ENCODE peak calls at places on chromosomes 1 and 21, in seven cellular contexts. One of them, this sample, is unnamed.

GRCh38 chr1:10733967-10734366 is 62.5 kb downstream of the CASZ1 start:
- DNase-seq in sigmoid colon: no peak
- DNase-seq in cardiac muscle cell: no peak
- DNase-seq in A549: no peak
- DNase-seq in astrocyte: no peak
- DNase-seq in esophagus muscularis mucosa: no peak
- DNase-seq in GM23338: no peak
- DNase-seq in this sample: no peak

GRCh38 chr1:47578862-47579419 is 141.1 kb downstream of the FOXD2 start:
- DNase-seq in sigmoid colon: no peak
- DNase-seq in GM23338: no peak
- DNase-seq in astrocyte: no peak
- DNase-seq in cardiac muscle cell: peak; percentile 21
- DNase-seq in A549: no peak
- DNase-seq in esophagus muscularis mucosa: no peak
- DNase-seq in this sample: no peak

GRCh38 chr1:153670257-153670858 is 435 bp downstream of the ILF2 start:
- DNase-seq in GM23338: no peak
- DNase-seq in astrocyte: no peak
- DNase-seq in A549: no peak
- DNase-seq in esophagus muscularis mucosa: no peak
- DNase-seq in sigmoid colon: no peak
- DNase-seq in cardiac muscle cell: no peak
- DNase-seq in this sample: peak; percentile 56

GRCh38 chr1:32334864-32335618 is 992 bp downstream of the MARCKSL1 start:
- DNase-seq in GM23338: peak; percentile 55
- DNase-seq in astrocyte: no peak
- DNase-seq in A549: peak; percentile 26
- DNase-seq in cardiac muscle cell: peak; percentile 60
- DNase-seq in sigmoid colon: peak; percentile 77
- DNase-seq in esophagus muscularis mucosa: no peak
- DNase-seq in this sample: peak; percentile 82

GRCh38 chr1:100703716-100704115 is 15.8 kb upstream of the VCAM1 start:
- DNase-seq in sigmoid colon: no peak
- DNase-seq in cardiac muscle cell: peak; percentile 43
- DNase-seq in GM23338: no peak
- DNase-seq in astrocyte: peak; percentile 69
- DNase-seq in esophagus muscularis mucosa: no peak
- DNase-seq in A549: no peak
- DNase-seq in this sample: no peak

GRCh38 chr1:237324226-237324625 is 282.2 kb downstream of the RYR2 start:
- DNase-seq in GM23338: no peak
- DNase-seq in astrocyte: no peak
- DNase-seq in esophagus muscularis mucosa: no peak
- DNase-seq in sigmoid colon: no peak
- DNase-seq in A549: no peak
- DNase-seq in cardiac muscle cell: no peak
- DNase-seq in this sample: no peak

GRCh38 chr1:235015291-235015990 is 113.2 kb downstream of the TOMM20 start:
- DNase-seq in GM23338: no peak
- DNase-seq in esophagus muscularis mucosa: no peak
- DNase-seq in cardiac muscle cell: no peak
- DNase-seq in A549: no peak
- DNase-seq in astrocyte: no peak
- DNase-seq in sigmoid colon: no peak
- DNase-seq in this sample: no peak

GRCh38 chr1:55520861-55521260 is 305.7 kb upstream of the USP24 start:
- DNase-seq in astrocyte: no peak
- DNase-seq in A549: no peak
- DNase-seq in cardiac muscle cell: no peak
- DNase-seq in sigmoid colon: no peak
- DNase-seq in esophagus muscularis mucosa: no peak
- DNase-seq in GM23338: no peak
- DNase-seq in this sample: no peak

GRCh38 chr1:19646366-19646765 is 2.3 kb downstream of the NBL1 start:
- DNase-seq in A549: peak; percentile 31
- DNase-seq in sigmoid colon: no peak
- DNase-seq in astrocyte: no peak
- DNase-seq in esophagus muscularis mucosa: no peak
- DNase-seq in cardiac muscle cell: no peak
- DNase-seq in GM23338: no peak
- DNase-seq in this sample: peak; percentile 54

GRCh38 chr1:186620951-186621350 is 59.3 kb downstream of the PTGS2 start:
- DNase-seq in astrocyte: peak; percentile 98
- DNase-seq in esophagus muscularis mucosa: no peak
- DNase-seq in A549: no peak
- DNase-seq in sigmoid colon: no peak
- DNase-seq in GM23338: no peak
- DNase-seq in cardiac muscle cell: peak; percentile 94
- DNase-seq in this sample: no peak

GRCh38 chr1:206679738-206680211 is 4.9 kb upstream of the MAPKAPK2 start:
- DNase-seq in esophagus muscularis mucosa: no peak
- DNase-seq in A549: no peak
- DNase-seq in cardiac muscle cell: no peak
- DNase-seq in sigmoid colon: peak; percentile 42
- DNase-seq in astrocyte: no peak
- DNase-seq in GM23338: no peak
- DNase-seq in this sample: peak; percentile 93

GRCh38 chr1:204106825-204107224 is 33.9 kb downstream of the SOX13 start:
- DNase-seq in cardiac muscle cell: no peak
- DNase-seq in A549: no peak
- DNase-seq in sigmoid colon: no peak
- DNase-seq in GM23338: no peak
- DNase-seq in astrocyte: no peak
- DNase-seq in esophagus muscularis mucosa: no peak
- DNase-seq in this sample: no peak

GRCh38 chr1:23198373-23198772 is 18.9 kb downstream of the HTR1D start:
- DNase-seq in cardiac muscle cell: peak; percentile 89
- DNase-seq in GM23338: no peak
- DNase-seq in A549: peak; percentile 84
- DNase-seq in esophagus muscularis mucosa: no peak
- DNase-seq in astrocyte: peak; percentile 95
- DNase-seq in sigmoid colon: no peak
- DNase-seq in this sample: no peak

GRCh38 chr1:246035060-246035531 is 472.0 kb downstream of the SMYD3 start:
- DNase-seq in GM23338: no peak
- DNase-seq in A549: no peak
- DNase-seq in esophagus muscularis mucosa: no peak
- DNase-seq in sigmoid colon: no peak
- DNase-seq in astrocyte: no peak
- DNase-seq in cardiac muscle cell: no peak
- DNase-seq in this sample: no peak

GRCh38 chr1:8026976-8027747 is 1.1 kb upstream of the ERRFI1 start:
- DNase-seq in GM23338: peak; percentile 55
- DNase-seq in sigmoid colon: peak; percentile 79
- DNase-seq in esophagus muscularis mucosa: no peak
- DNase-seq in cardiac muscle cell: peak; percentile 78
- DNase-seq in astrocyte: no peak
- DNase-seq in A549: peak; percentile 94
- DNase-seq in this sample: no peak

GRCh38 chr1:183942933-183943693 is 94.4 kb downstream of the COLGALT2 start:
- DNase-seq in sigmoid colon: peak; percentile 74
- DNase-seq in astrocyte: peak; percentile 100
- DNase-seq in esophagus muscularis mucosa: no peak
- DNase-seq in GM23338: no peak
- DNase-seq in cardiac muscle cell: peak; percentile 97
- DNase-seq in A549: peak; percentile 37
- DNase-seq in this sample: peak; percentile 44

GRCh38 chr21:17542371-17542992 is 29.6 kb downstream of the CXADR start:
- DNase-seq in GM23338: no peak
- DNase-seq in cardiac muscle cell: no peak
- DNase-seq in sigmoid colon: no peak
- DNase-seq in A549: peak; percentile 37
- DNase-seq in astrocyte: peak; percentile 16
- DNase-seq in esophagus muscularis mucosa: no peak
- DNase-seq in this sample: no peak

GRCh38 chr1:36172983-36173382 is 17.0 kb downstream of the MAP7D1 start:
- DNase-seq in astrocyte: peak; percentile 85
- DNase-seq in A549: no peak
- DNase-seq in sigmoid colon: no peak
- DNase-seq in cardiac muscle cell: peak; percentile 56
- DNase-seq in esophagus muscularis mucosa: no peak
- DNase-seq in GM23338: no peak
- DNase-seq in this sample: no peak

DNA sequence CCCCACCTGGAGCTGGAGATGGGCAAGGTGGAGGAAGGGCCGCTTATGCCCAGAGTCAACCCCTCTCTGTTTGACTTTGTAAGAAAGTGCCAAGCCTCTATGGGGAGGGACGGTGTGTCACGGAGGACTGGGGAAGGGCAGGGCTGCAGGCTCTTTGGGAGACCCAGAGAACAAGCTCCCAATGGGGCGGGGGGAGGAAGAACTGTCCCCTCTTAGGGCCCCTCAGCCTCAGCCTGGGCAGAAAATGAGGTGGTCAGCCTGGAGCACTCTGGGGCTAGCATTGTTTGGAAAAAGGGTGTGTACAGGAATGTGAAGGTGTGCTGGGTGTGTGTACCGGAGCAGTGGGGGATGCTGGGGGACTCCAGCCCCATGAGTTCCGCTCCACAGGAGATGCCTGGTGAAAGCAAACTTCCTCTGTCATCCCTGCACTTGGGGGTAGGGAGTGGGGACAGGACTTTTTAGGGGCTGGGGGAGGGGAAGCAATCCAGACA is 1.2 kb upstream of the INAVA start:
- DNase-seq in sigmoid colon: no peak
- DNase-seq in A549: peak; percentile 84
- DNase-seq in esophagus muscularis mucosa: no peak
- DNase-seq in GM23338: peak; percentile 57
- DNase-seq in astrocyte: no peak
- DNase-seq in cardiac muscle cell: no peak
- DNase-seq in this sample: no peak
- H3K4me3 ChIP-seq in sigmoid colon: no peak overlapping the region
- H3K4me3 ChIP-seq in A549: peak overlapping the region; percentile 68
- H3K4me3 ChIP-seq in esophagus muscularis mucosa: no peak overlapping the region
- H3K4me3 ChIP-seq in GM23338: peak overlapping the region; percentile 74
- H3K4me3 ChIP-seq in astrocyte: no peak overlapping the region
- H3K4me3 ChIP-seq in cardiac muscle cell: no peak overlapping the region
- H3K4me3 ChIP-seq in this sample: no peak overlapping the region

GRCh38 chr1:64043328-64043727 is 160.1 kb upstream of the UBE2U start:
- DNase-seq in GM23338: no peak
- DNase-seq in sigmoid colon: no peak
- DNase-seq in esophagus muscularis mucosa: no peak
- DNase-seq in A549: no peak
- DNase-seq in astrocyte: peak; percentile 45
- DNase-seq in cardiac muscle cell: peak; percentile 38
- DNase-seq in this sample: no peak

GRCh38 chr1:64043976-64044375 is 159.4 kb upstream of the UBE2U start:
- DNase-seq in esophagus muscularis mucosa: no peak
- DNase-seq in A549: no peak
- DNase-seq in astrocyte: peak; percentile 81
- DNase-seq in GM23338: no peak
- DNase-seq in cardiac muscle cell: peak; percentile 64
- DNase-seq in sigmoid colon: no peak
- DNase-seq in this sample: no peak

GRCh38 chr1:64041366-64042131 is 161.9 kb upstream of the UBE2U start:
- DNase-seq in A549: no peak
- DNase-seq in esophagus muscularis mucosa: peak; percentile 53
- DNase-seq in sigmoid colon: no peak
- DNase-seq in GM23338: no peak
- DNase-seq in astrocyte: no peak
- DNase-seq in cardiac muscle cell: no peak
- DNase-seq in this sample: no peak

GRCh38 chr1:64038965-64039926 is 164.2 kb upstream of the UBE2U start:
- DNase-seq in sigmoid colon: peak; percentile 77
- DNase-seq in GM23338: peak; percentile 72
- DNase-seq in cardiac muscle cell: peak; percentile 96
- DNase-seq in astrocyte: peak; percentile 99
- DNase-seq in esophagus muscularis mucosa: peak; percentile 91
- DNase-seq in A549: peak; percentile 67
- DNase-seq in this sample: no peak

DNA sequence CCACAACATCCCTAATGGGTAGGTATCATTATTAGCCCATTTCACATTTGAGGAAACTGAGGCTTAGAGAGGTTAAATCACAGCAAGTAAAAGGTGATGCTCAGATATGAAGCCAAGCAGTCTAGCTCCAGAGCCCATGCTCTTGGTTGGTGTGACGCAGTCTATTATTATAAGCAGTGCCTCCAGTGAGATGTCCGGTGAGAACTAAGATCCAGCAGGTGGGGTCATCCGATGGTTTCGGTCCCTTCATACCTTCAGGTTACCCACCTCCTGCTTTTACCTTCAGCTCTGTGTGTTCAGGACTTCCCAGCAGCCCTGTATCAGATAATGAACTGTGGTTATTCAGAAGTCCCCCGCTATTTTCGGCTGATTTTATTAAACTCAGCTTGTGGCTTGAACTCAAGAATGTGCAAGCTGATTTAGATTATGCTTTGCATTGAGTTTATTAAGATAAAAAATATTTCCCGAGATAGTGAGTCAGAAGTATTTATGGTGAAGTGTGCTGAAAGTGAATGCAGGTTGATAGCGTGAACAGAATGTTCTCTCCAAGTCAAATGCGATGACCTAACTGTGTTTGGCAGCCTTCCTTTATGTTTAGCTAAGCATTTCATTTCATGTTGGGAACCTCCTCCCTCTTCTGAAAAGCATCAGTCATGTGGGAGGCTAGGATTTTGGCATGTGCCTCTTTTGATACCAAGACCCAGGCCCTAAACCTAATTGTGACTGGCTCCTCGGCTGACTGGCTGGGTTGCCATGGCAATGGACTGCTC is 160.9 kb upstream of the UBE2U start:
- DNase-seq in GM23338: no peak
- DNase-seq in cardiac muscle cell: peak; percentile 94
- DNase-seq in astrocyte: peak; percentile 98
- DNase-seq in A549: no peak
- DNase-seq in esophagus muscularis mucosa: peak; percentile 90
- DNase-seq in sigmoid colon: peak; percentile 74
- DNase-seq in this sample: no peak
- H3K27ac ChIP-seq in GM23338: no peak overlapping the region
- H3K27ac ChIP-seq in cardiac muscle cell: peak overlapping the region; percentile 25
- H3K27ac ChIP-seq in astrocyte: peak overlapping the region; percentile 68
- H3K27ac ChIP-seq in A549: no peak overlapping the region
- H3K27ac ChIP-seq in esophagus muscularis mucosa: peak overlapping the region; percentile 32
- H3K27ac ChIP-seq in sigmoid colon: peak overlapping the region; percentile 59
- H3K27ac ChIP-seq in this sample: no peak overlapping the region

GRCh38 chr1:37875833-37876232 is 16.4 kb upstream of the MTF1 start:
- DNase-seq in cardiac muscle cell: peak; percentile 16
- DNase-seq in sigmoid colon: no peak
- DNase-seq in esophagus muscularis mucosa: no peak
- DNase-seq in A549: peak; percentile 31
- DNase-seq in GM23338: peak; percentile 21
- DNase-seq in astrocyte: no peak
- DNase-seq in this sample: peak; percentile 71
- H3K4me1 ChIP-seq in cardiac muscle cell: no peaks in the 10 kb centered on the region
- H3K4me1 ChIP-seq in sigmoid colon: no peaks in the 10 kb centered on the region
- H3K4me1 ChIP-seq in esophagus muscularis mucosa: no peaks in the 10 kb centered on the region
- H3K4me1 ChIP-seq in A549: peaks cover 4% of the 10 kb centered on the region
- H3K4me1 ChIP-seq in GM23338: no peaks in the 10 kb centered on the region
- H3K4me1 ChIP-seq in astrocyte: no peaks in the 10 kb centered on the region
- H3K4me1 ChIP-seq in this sample: no peaks in the 10 kb centered on the region

DNA sequence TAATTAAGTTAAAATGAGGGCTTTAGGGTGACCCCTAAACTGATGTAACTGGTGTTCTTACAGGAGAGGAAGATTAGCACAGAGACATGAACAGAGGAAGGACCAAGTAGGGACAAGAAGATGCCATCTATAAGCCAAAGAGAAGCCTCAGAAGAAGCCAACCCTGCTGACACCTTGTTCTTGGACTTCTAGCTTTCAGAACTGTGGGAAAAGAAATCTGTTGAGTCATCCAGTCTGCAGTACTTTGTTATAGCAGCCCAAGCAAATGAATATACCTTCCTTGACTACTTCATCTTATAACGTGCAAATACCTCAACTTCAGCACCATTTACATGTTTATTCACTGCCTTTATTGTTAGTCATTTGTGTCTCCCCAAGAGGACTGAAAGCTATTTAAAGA is 3.4 kb downstream of the ZBTB21 start:
- DNase-seq in cardiac muscle cell: no peak
- DNase-seq in A549: no peak
- DNase-seq in esophagus muscularis mucosa: peak; percentile 17
- DNase-seq in GM23338: no peak
- DNase-seq in astrocyte: peak; percentile 14
- DNase-seq in sigmoid colon: no peak
- DNase-seq in this sample: no peak
- H3K4me3 ChIP-seq in cardiac muscle cell: no peak overlapping the region
- H3K4me3 ChIP-seq in A549: no peak overlapping the region
- H3K4me3 ChIP-seq in esophagus muscularis mucosa: no peak overlapping the region
- H3K4me3 ChIP-seq in GM23338: peak overlapping the region; percentile 26
- H3K4me3 ChIP-seq in astrocyte: no peak overlapping the region
- H3K4me3 ChIP-seq in sigmoid colon: no peak overlapping the region
- H3K4me3 ChIP-seq in this sample: peak overlapping the region; percentile 48